ENCODE peak calls at places on chromosomes 4 and X, in seven cellular contexts. O is stomach, E is spleen, S is HCT116, C is esophagus squamous epithelium, P is breast epithelium, J is thyroid gland. Q is an unnamed sample.

GRCh38 chr4:137082051-137082450 is 450.2 kb downstream of the PCDH18 start:
- DNase-seq in C (no peak), J (no peak), S (no peak), P (no peak), E (no peak), O (no peak), Q (no peak)

GRCh38 chr4:8568068-8568668 is 12.0 kb upstream of the GPR78 start:
- DNase-seq in C (no peak), P (no peak), O (no peak), J (no peak), S (no peak), E (no peak), Q (no peak)

GRCh38 chr4:168699224-168699878 is 202.5 kb downstream of the PALLD start:
- DNase-seq in J (peak), E (no peak), O (peak), P (no peak), S (no peak), C (no peak), Q (no peak)

GRCh38 chrX:53340852-53341645 is 59.7 kb upstream of the IQSEC2 start:
- DNase-seq in O (no peak), J (no peak), E (no peak), C (no peak), P (no peak), S (no peak), Q (no peak)

GRCh38 chr4:81065446-81065845 is 34.9 kb downstream of the BMP3 start:
- DNase-seq in P (no peak), E (no peak), S (no peak), C (no peak), O (no peak), J (no peak), Q (no peak)

GRCh38 chrX:51779306-51779705 is 36.1 kb downstream of the GSPT2 start:
- DNase-seq in O (no peak), C (no peak), S (no peak), P (no peak), J (no peak), E (no peak), Q (no peak)

GRCh38 chr4:11194431-11194830 is 234.3 kb downstream of the HS3ST1 start:
- DNase-seq in P (no peak), J (no peak), S (no peak), O (no peak), C (no peak), E (no peak), Q (no peak)

GRCh38 chr4:159131564-159131963 is 28.7 kb downstream of the RAPGEF2 start:
- DNase-seq in O (no peak), J (no peak), C (no peak), P (no peak), E (no peak), S (no peak), Q (no peak)

GRCh38 chr4:139978692-139979091 is 175.3 kb downstream of the MAML3 start:
- DNase-seq in C (no peak), J (no peak), S (no peak), P (no peak), E (peak), O (no peak), Q (no peak)

GRCh38 chr4:52299120-52299519 is 248.0 kb downstream of the SPATA18 start:
- DNase-seq in P (no peak), J (no peak), C (no peak), S (no peak), E (no peak), O (no peak), Q (no peak)

GRCh38 chr4:41012308-41012707 is 202.0 kb downstream of the APBB2 start:
- DNase-seq in S (no peak), C (no peak), J (no peak), O (no peak), E (no peak), P (no peak), Q (no peak)

GRCh38 chrX:276588-277171 is 4.5 kb upstream of the PLCXD1 start:
- DNase-seq in P (peak), O (peak), E (peak), S (no peak), J (peak), C (no peak), Q (peak)

GRCh38 chr4:140790765-140791164 is 34.6 kb upstream of the TBC1D9 start:
- DNase-seq in C (no peak), P (no peak), O (no peak), J (no peak), S (no peak), E (peak), Q (no peak)

GRCh38 chrX:37347420-37347819 is 1.7 kb upstream of the PRRG1 start:
- DNase-seq in C (no peak), S (no peak), J (peak), E (no peak), P (no peak), O (no peak), Q (no peak)

GRCh38 chrX:37353646-37354045 is 4.5 kb downstream of the PRRG1 start:
- DNase-seq in P (no peak), J (no peak), S (no peak), C (no peak), O (no peak), E (no peak), Q (no peak)

GRCh38 chrX:37349131-37350033 is at the start of gene PRRG1:
- DNase-seq in E (peak), C (no peak), O (peak), P (peak), S (peak), J (peak), Q (peak)

GRCh38 chrX:37348237-37349130 is 680 bp upstream of the PRRG1 start:
- DNase-seq in P (no peak), S (no peak), J (peak), E (peak), C (no peak), O (no peak), Q (no peak)

GRCh38 chrX:37350034-37350365 is 836 bp downstream of the PRRG1 start:
- DNase-seq in S (no peak), O (no peak), E (no peak), C (no peak), P (no peak), J (no peak), Q (no peak)
- H3K4me3 ChIP-seq in S (peak), O (peak), E (peak), C (peak), P (peak), J (no peak), Q (peak)

DNA sequence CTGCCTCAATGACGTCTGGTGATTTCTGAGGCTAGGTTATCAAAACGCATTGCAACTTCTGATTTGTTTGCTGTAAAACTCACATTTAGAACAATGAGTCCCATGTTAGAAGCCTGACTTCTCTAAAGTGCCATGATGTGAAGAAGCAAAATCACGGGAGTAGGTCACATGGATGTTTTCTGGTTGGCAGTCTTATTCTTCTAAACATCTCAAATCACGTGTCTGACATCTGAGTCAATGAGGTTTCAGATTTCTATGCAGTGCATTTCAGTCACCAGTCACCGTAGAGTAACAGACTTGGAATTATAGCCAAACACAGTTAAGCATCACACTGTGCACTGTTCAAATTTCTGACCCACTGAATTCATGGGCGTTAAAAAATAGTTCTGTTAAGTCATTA is 482.1 kb downstream of the TMA16 start:
- DNase-seq in O (no peak), J (no peak), E (no peak), S (no peak), P (no peak), C (no peak), Q (no peak)
- TF ChIP-seq POLR2A in O (no peak), J (no peak), E (no peak), S (no peak), P (no peak), C (no peak), Q (no peak)

DNA sequence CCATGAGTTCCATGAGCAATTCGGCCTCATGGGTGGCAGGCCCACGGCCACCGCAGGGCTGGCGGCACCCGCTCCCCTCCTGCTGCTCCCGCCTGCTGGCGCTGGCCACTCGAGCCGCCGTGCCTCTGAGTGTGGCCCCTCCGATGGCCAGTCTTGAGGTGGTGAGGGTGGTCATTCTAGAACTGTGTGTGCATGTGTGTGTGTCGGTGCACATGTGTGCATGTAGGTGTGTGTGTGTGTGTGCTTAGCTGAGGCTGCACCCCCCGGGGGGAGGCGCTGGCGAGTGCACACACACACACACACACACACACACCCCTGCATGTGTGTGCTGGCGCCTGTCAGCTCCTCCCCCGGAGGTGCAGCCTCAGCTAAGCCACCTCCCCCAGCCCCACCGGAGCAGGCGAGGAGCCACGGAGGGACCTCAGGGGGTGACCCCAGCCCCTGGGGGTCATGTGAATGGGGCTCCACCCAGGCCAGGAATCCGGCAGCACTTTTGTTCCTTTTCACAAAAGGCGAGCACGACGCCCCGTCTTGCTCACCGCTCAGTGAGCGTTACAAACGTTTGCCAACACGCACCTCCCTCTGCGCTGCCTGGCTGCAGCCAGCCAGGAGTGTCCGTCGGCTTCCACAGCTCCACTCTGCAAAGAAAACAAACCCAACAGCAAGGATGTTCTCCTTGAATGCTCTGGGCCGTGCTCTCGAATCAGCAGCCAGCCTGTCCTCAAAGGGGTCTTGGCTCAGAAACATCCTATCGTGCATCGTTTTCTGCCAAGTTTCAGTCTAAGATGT is 29.9 kb downstream of the FGFRL1 start:
- DNase-seq in E (no peak), P (no peak), S (no peak), J (peak), C (no peak), O (peak), Q (no peak)
- TF ChIP-seq CTCF in E (no peak), P (no peak), S (no peak), J (no peak), C (no peak), O (no peak), Q (no peak)

GRCh38 chrX:48831136-48831908 is 4.1 kb downstream of the PCSK1N start:
- DNase-seq in P (no peak), O (no peak), J (no peak), C (no peak), S (no peak), E (no peak), Q (peak)
- H3K4me3 ChIP-seq in P (no peak), O (no peak), J (no peak), C (no peak), S (no peak), E (no peak), Q (no peak)

GRCh38 chr4:145808848-145809512 is 129.0 kb downstream of the C4orf51 start:
- DNase-seq in S (no peak), J (no peak), E (no peak), P (no peak), O (no peak), C (no peak), Q (no peak)

GRCh38 chr4:145808021-145808650 is 128.2 kb downstream of the C4orf51 start:
- DNase-seq in E (no peak), J (no peak), P (no peak), O (no peak), S (peak), C (no peak), Q (no peak)

GRCh38 chr4:145804134-145804533 is 124.2 kb downstream of the C4orf51 start:
- DNase-seq in S (no peak), J (peak), E (no peak), P (peak), C (no peak), O (no peak), Q (no peak)

DNA sequence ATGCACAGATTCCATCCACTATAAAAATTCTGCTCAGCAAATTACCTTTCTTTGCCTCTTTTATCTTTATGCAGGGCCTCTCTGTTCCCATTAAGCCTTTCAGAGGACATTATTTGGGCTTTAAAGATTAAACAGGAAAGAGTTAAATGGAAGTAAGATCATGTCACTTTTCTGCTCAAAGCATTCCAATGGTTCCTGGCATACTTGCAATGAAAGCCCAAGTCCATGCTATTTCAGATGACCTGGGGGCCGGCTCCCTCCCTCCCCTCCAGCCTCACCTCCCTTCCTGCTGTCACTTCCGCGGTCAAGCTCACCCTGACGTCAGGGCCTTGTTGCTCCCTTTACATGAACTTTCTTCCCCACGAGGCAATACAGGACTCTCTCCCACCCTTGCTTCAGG is 125.5 kb downstream of the C4orf51 start:
- DNase-seq in C (no peak), S (no peak), J (no peak), E (no peak), P (no peak), O (no peak), Q (no peak)
- TF ChIP-seq POLR2A in C (no peak), S (no peak), J (no peak), E (no peak), P (no peak), O (no peak), Q (no peak)

DNA sequence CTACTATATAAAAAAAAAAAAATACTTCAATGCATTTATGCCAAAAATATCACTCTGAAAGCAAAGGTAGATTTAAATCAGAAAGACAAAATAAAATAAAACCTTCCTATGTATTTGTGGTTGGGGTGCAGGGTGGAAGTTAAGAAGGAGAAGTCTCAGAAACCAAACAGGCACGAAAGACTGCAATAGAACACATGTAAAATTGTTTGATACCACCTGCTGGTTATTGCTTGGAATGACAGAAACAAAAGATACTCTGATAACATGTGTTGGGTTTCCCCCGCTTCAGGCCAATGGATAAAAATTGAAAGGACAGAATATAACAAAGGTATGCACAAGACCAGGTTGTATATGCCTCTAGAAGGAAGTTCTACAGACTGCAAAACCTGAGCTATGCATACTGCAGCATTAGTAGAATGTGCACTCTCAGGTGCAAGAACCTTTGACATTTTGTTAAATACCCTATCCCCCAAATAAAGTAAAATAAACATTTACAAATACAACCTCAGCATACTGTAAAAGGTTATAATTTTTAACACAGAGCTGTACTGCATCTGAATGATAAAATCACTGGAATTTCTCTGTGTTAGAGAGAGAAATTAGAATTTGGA is 118.8 kb downstream of the GABRA2 start:
- DNase-seq in J (no peak), O (no peak), E (no peak), P (no peak), C (no peak), S (no peak), Q (no peak)
- TF ChIP-seq CTCF in J (peak), O (peak), E (no peak), P (no peak), C (no peak), S (no peak), Q (no peak)

Q was measured in upper lobe of left lung.